ENCODE peak calls at places on chromosome 3, in nine cellular contexts. One of them, this sample, is unnamed.

GRCh38 chr3:62266668-62267283 is 106.6 kb downstream of the FEZF2 start:
- DNase-seq in fibroblast of villous mesenchyme: no peak
- DNase-seq in neural progenitor cell: no peak
- DNase-seq in cardiac fibroblast: no peak
- DNase-seq in lower lobe of right lung: no peak
- DNase-seq in GM12865: no peak
- DNase-seq in mammary epithelial cell: no peak
- DNase-seq in adrenal gland: no peak
- DNase-seq in PC-3: no peak
- DNase-seq in this sample: no peak

GRCh38 chr3:180063783-180064182 is 27.0 kb upstream of the PEX5L start:
- DNase-seq in neural progenitor cell: no peak
- DNase-seq in fibroblast of villous mesenchyme: no peak
- DNase-seq in cardiac fibroblast: no peak
- DNase-seq in GM12865: no peak
- DNase-seq in mammary epithelial cell: no peak
- DNase-seq in adrenal gland: no peak
- DNase-seq in lower lobe of right lung: no peak
- DNase-seq in PC-3: peak; percentile 93
- DNase-seq in this sample: no peak

GRCh38 chr3:44056446-44057240 is 185.0 kb upstream of the TOPAZ1 start:
- DNase-seq in PC-3: no peak
- DNase-seq in GM12865: no peak
- DNase-seq in mammary epithelial cell: no peak
- DNase-seq in lower lobe of right lung: no peak
- DNase-seq in cardiac fibroblast: no peak
- DNase-seq in fibroblast of villous mesenchyme: no peak
- DNase-seq in adrenal gland: no peak
- DNase-seq in neural progenitor cell: no peak
- DNase-seq in this sample: no peak

GRCh38 chr3:127544151-127544805 is 46.3 kb downstream of the TPRA1 start:
- DNase-seq in fibroblast of villous mesenchyme: peak; percentile 59
- DNase-seq in GM12865: peak; percentile 79
- DNase-seq in PC-3: peak; percentile 70
- DNase-seq in neural progenitor cell: peak; percentile 90
- DNase-seq in lower lobe of right lung: peak; percentile 84
- DNase-seq in mammary epithelial cell: peak; percentile 43
- DNase-seq in cardiac fibroblast: peak; percentile 75
- DNase-seq in adrenal gland: peak; percentile 67
- DNase-seq in this sample: peak; percentile 72

GRCh38 chr3:81789686-81790085 is 28.2 kb upstream of the GBE1 start:
- DNase-seq in PC-3: no peak
- DNase-seq in GM12865: peak; percentile 8
- DNase-seq in fibroblast of villous mesenchyme: no peak
- DNase-seq in cardiac fibroblast: no peak
- DNase-seq in lower lobe of right lung: no peak
- DNase-seq in mammary epithelial cell: no peak
- DNase-seq in adrenal gland: no peak
- DNase-seq in neural progenitor cell: no peak
- DNase-seq in this sample: no peak

GRCh38 chr3:178658694-178659315 is 122.6 kb downstream of the KCNMB2 start:
- DNase-seq in lower lobe of right lung: no peak
- DNase-seq in cardiac fibroblast: no peak
- DNase-seq in adrenal gland: no peak
- DNase-seq in GM12865: no peak
- DNase-seq in neural progenitor cell: no peak
- DNase-seq in mammary epithelial cell: no peak
- DNase-seq in PC-3: no peak
- DNase-seq in fibroblast of villous mesenchyme: no peak
- DNase-seq in this sample: peak; percentile 13

GRCh38 chr3:195384952-195385351 is 57.9 kb downstream of the ACAP2 start:
- DNase-seq in lower lobe of right lung: no peak
- DNase-seq in cardiac fibroblast: no peak
- DNase-seq in neural progenitor cell: no peak
- DNase-seq in PC-3: peak; percentile 37
- DNase-seq in mammary epithelial cell: no peak
- DNase-seq in adrenal gland: no peak
- DNase-seq in GM12865: no peak
- DNase-seq in fibroblast of villous mesenchyme: no peak
- DNase-seq in this sample: peak; percentile 11

GRCh38 chr3:186108106-186108940 is 566 bp downstream of the ETV5 start:
- DNase-seq in neural progenitor cell: peak; percentile 88
- DNase-seq in cardiac fibroblast: peak; percentile 71
- DNase-seq in adrenal gland: peak; percentile 54
- DNase-seq in PC-3: peak; percentile 56
- DNase-seq in lower lobe of right lung: peak; percentile 67
- DNase-seq in fibroblast of villous mesenchyme: peak; percentile 71
- DNase-seq in GM12865: peak; percentile 41
- DNase-seq in mammary epithelial cell: peak; percentile 56
- DNase-seq in this sample: peak; percentile 67

GRCh38 chr3:100777271-100777670 is 68.0 kb downstream of the TFG start:
- DNase-seq in neural progenitor cell: no peak
- DNase-seq in PC-3: peak; percentile 53
- DNase-seq in fibroblast of villous mesenchyme: peak; percentile 42
- DNase-seq in mammary epithelial cell: peak; percentile 60
- DNase-seq in GM12865: no peak
- DNase-seq in adrenal gland: no peak
- DNase-seq in cardiac fibroblast: peak; percentile 69
- DNase-seq in lower lobe of right lung: no peak
- DNase-seq in this sample: no peak

GRCh38 chr3:67460841-67461240 is 193.6 kb downstream of the SUCLG2 start:
- DNase-seq in adrenal gland: no peak
- DNase-seq in PC-3: no peak
- DNase-seq in GM12865: no peak
- DNase-seq in fibroblast of villous mesenchyme: peak; percentile 13
- DNase-seq in lower lobe of right lung: no peak
- DNase-seq in cardiac fibroblast: no peak
- DNase-seq in neural progenitor cell: no peak
- DNase-seq in mammary epithelial cell: no peak
- DNase-seq in this sample: no peak

GRCh38 chr3:154602241-154602640 is 172.3 kb upstream of the GPR149 start:
- DNase-seq in GM12865: no peak
- DNase-seq in neural progenitor cell: no peak
- DNase-seq in lower lobe of right lung: no peak
- DNase-seq in adrenal gland: no peak
- DNase-seq in fibroblast of villous mesenchyme: no peak
- DNase-seq in mammary epithelial cell: no peak
- DNase-seq in PC-3: no peak
- DNase-seq in cardiac fibroblast: no peak
- DNase-seq in this sample: no peak

GRCh38 chr3:21979706-21980105 is 228.7 kb upstream of the ZNF385D start:
- DNase-seq in mammary epithelial cell: peak; percentile 9
- DNase-seq in neural progenitor cell: no peak
- DNase-seq in GM12865: no peak
- DNase-seq in lower lobe of right lung: no peak
- DNase-seq in fibroblast of villous mesenchyme: peak; percentile 4
- DNase-seq in adrenal gland: no peak
- DNase-seq in PC-3: peak; percentile 90
- DNase-seq in cardiac fibroblast: peak; percentile 80
- DNase-seq in this sample: peak; percentile 5

GRCh38 chr3:171458056-171458856 is 1.9 kb downstream of the TNIK start:
- DNase-seq in GM12865: peak; percentile 45
- DNase-seq in cardiac fibroblast: no peak
- DNase-seq in mammary epithelial cell: no peak
- DNase-seq in PC-3: no peak
- DNase-seq in fibroblast of villous mesenchyme: no peak
- DNase-seq in lower lobe of right lung: no peak
- DNase-seq in neural progenitor cell: peak; percentile 43
- DNase-seq in adrenal gland: no peak
- DNase-seq in this sample: no peak

DNA sequence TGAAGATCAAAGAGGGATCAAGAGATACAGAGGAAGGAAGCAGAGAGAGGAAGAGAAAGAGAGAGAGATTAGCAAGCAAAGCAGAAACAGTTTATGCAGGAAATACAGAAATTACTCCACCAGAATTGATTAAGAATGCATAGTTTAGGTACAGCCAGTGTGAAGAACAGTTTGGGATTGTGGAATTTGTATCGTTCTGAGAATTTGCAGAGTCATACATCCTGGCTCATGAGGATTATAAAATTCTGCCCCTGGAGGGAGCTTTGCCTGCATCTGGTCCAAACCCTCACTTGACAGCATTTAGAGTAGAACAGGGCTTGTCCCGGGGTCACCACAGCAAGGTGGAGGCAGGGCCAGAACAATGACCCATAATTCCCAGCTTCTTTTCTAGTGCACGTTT is 44.1 kb downstream of the MASP1 start:
- DNase-seq in fibroblast of villous mesenchyme: peak; percentile 16
- DNase-seq in adrenal gland: no peak
- DNase-seq in PC-3: no peak
- DNase-seq in neural progenitor cell: no peak
- DNase-seq in GM12865: no peak
- DNase-seq in cardiac fibroblast: peak; percentile 9
- DNase-seq in mammary epithelial cell: no peak
- DNase-seq in lower lobe of right lung: no peak
- DNase-seq in this sample: no peak
- H3K4me3 ChIP-seq in fibroblast of villous mesenchyme: no peak overlapping the region
- H3K4me3 ChIP-seq in adrenal gland: no peak overlapping the region
- H3K4me3 ChIP-seq in PC-3: no peak overlapping the region
- H3K4me3 ChIP-seq in neural progenitor cell: no peak overlapping the region
- H3K4me3 ChIP-seq in GM12865: no peak overlapping the region
- H3K4me3 ChIP-seq in cardiac fibroblast: no peak overlapping the region
- H3K4me3 ChIP-seq in mammary epithelial cell: no peak overlapping the region
- H3K4me3 ChIP-seq in lower lobe of right lung: no peak overlapping the region
- H3K4me3 ChIP-seq in this sample: no peak overlapping the region

GRCh38 chr3:65245133-65246076 is 557.6 kb upstream of the ADAMTS9 start:
- DNase-seq in PC-3: no peak
- DNase-seq in GM12865: no peak
- DNase-seq in neural progenitor cell: no peak
- DNase-seq in adrenal gland: no peak
- DNase-seq in fibroblast of villous mesenchyme: peak; percentile 20
- DNase-seq in lower lobe of right lung: no peak
- DNase-seq in mammary epithelial cell: peak; percentile 18
- DNase-seq in cardiac fibroblast: peak; percentile 45
- DNase-seq in this sample: peak; percentile 48
- TF ChIP-seq CTCF in PC-3: peak; percentile 26
- TF ChIP-seq CTCF in GM12865: no peak
- TF ChIP-seq CTCF in neural progenitor cell: peak; percentile 39
- TF ChIP-seq CTCF in adrenal gland: peak; percentile 21
- TF ChIP-seq CTCF in fibroblast of villous mesenchyme: peak; percentile 41
- TF ChIP-seq CTCF in lower lobe of right lung: peak; percentile 39
- TF ChIP-seq CTCF in mammary epithelial cell: peak; percentile 52
- TF ChIP-seq CTCF in cardiac fibroblast: peak; percentile 34
- TF ChIP-seq CTCF in this sample: peak; percentile 49

GRCh38 chr3:131217296-131217741 is 164.3 kb upstream of the NUDT16 start:
- DNase-seq in lower lobe of right lung: no peak
- DNase-seq in fibroblast of villous mesenchyme: peak; percentile 38
- DNase-seq in mammary epithelial cell: peak; percentile 50
- DNase-seq in cardiac fibroblast: peak; percentile 69
- DNase-seq in GM12865: no peak
- DNase-seq in neural progenitor cell: no peak
- DNase-seq in adrenal gland: peak; percentile 61
- DNase-seq in PC-3: peak; percentile 92
- DNase-seq in this sample: peak; percentile 73
- H3K4me3 ChIP-seq in lower lobe of right lung: no peak overlapping the region
- H3K4me3 ChIP-seq in fibroblast of villous mesenchyme: no peak overlapping the region
- H3K4me3 ChIP-seq in mammary epithelial cell: no peak overlapping the region
- H3K4me3 ChIP-seq in cardiac fibroblast: no peak overlapping the region
- H3K4me3 ChIP-seq in GM12865: no peak overlapping the region
- H3K4me3 ChIP-seq in neural progenitor cell: no peak overlapping the region
- H3K4me3 ChIP-seq in adrenal gland: peak overlapping the region; percentile 28
- H3K4me3 ChIP-seq in PC-3: peak overlapping the region; percentile 50
- H3K4me3 ChIP-seq in this sample: peak overlapping the region; percentile 24

GRCh38 chr3:38657369-38657768 is 7.9 kb upstream of the SCN5A start:
- DNase-seq in mammary epithelial cell: no peak
- DNase-seq in adrenal gland: no peak
- DNase-seq in PC-3: no peak
- DNase-seq in neural progenitor cell: no peak
- DNase-seq in fibroblast of villous mesenchyme: no peak
- DNase-seq in lower lobe of right lung: no peak
- DNase-seq in GM12865: no peak
- DNase-seq in cardiac fibroblast: no peak
- DNase-seq in this sample: no peak

GRCh38 chr3:38658886-38659285 is 9.4 kb upstream of the SCN5A start:
- DNase-seq in neural progenitor cell: peak; percentile 51
- DNase-seq in GM12865: no peak
- DNase-seq in PC-3: no peak
- DNase-seq in adrenal gland: no peak
- DNase-seq in lower lobe of right lung: no peak
- DNase-seq in cardiac fibroblast: no peak
- DNase-seq in mammary epithelial cell: no peak
- DNase-seq in fibroblast of villous mesenchyme: no peak
- DNase-seq in this sample: no peak

DNA sequence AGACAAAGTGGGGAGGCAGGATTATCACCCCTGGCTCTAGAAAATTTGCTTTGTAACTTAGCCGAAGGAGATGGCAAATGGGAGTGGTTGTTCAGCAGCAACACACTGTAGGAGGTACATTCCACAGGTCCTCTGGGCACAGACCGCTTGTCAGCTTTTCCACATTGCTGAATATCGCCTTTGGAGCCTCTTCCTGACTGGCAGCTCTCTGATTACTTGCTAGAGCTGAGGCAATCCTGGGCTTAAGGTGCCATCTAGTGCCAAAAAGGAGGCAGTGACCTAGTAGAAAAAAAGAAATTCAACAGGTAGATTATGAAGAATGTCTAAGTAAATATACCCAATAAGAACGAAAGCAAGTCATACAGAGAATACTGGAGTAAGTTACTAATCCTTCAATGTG is 13.1 kb upstream of the SCN5A start:
- DNase-seq in fibroblast of villous mesenchyme: peak; percentile 40
- DNase-seq in GM12865: peak; percentile 41
- DNase-seq in adrenal gland: no peak
- DNase-seq in neural progenitor cell: peak; percentile 77
- DNase-seq in cardiac fibroblast: peak; percentile 61
- DNase-seq in PC-3: peak; percentile 84
- DNase-seq in lower lobe of right lung: no peak
- DNase-seq in mammary epithelial cell: peak; percentile 57
- DNase-seq in this sample: peak; percentile 57
- TF ChIP-seq CTCF in fibroblast of villous mesenchyme: peak; percentile 53
- TF ChIP-seq CTCF in GM12865: peak; percentile 18
- TF ChIP-seq CTCF in adrenal gland: no peak
- TF ChIP-seq CTCF in neural progenitor cell: peak; percentile 81
- TF ChIP-seq CTCF in cardiac fibroblast: peak; percentile 40
- TF ChIP-seq CTCF in PC-3: peak; percentile 91
- TF ChIP-seq CTCF in lower lobe of right lung: no peak
- TF ChIP-seq CTCF in mammary epithelial cell: peak; percentile 84
- TF ChIP-seq CTCF in this sample: peak; percentile 47

DNA sequence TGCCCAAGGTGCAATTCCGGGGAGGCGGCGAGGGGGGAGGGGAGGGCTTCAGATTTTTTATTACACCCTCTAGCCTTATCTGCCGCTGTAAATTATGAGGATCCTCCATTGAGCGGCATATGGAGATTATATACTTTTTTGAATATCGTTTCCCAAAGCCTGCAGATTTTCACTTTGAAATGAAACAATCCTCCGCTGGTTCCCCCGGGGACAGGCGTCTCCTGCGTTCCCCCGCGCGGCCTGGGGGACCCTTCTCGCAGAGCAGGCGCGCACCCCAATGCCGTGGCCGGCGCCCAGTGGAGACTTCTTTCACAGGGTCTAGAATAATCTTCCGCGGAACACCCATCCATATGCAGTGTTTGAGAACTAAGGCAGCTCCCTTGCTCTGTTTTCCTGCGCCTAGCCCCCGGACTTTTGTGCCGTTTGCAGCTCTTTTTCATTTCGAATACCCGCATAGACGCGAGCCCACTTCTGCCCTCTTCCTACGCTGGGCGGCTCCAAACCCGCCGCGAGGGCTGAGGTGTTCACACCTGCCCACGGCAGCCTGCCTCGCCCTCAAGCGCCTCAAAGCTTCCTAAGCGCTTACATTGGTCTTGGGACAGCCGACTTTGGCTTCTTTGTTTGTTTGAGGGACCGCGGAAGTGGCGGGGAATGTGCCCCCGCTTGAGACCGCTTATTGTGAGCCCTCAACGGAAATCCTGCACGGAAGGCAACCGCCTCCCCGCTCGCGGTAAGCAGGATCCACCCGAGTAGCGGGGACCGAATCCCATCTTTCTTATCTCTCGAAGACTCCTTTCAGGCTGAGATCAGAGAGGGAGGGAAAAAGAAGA is 7.5 kb downstream of the SOX14 start:
- DNase-seq in neural progenitor cell: peak; percentile 69
- DNase-seq in lower lobe of right lung: no peak
- DNase-seq in PC-3: no peak
- DNase-seq in GM12865: no peak
- DNase-seq in cardiac fibroblast: no peak
- DNase-seq in adrenal gland: no peak
- DNase-seq in fibroblast of villous mesenchyme: no peak
- DNase-seq in mammary epithelial cell: no peak
- DNase-seq in this sample: no peak
- H3K4me3 ChIP-seq in neural progenitor cell: peak overlapping the region; percentile 30
- H3K4me3 ChIP-seq in lower lobe of right lung: peak overlapping the region; percentile 33
- H3K4me3 ChIP-seq in PC-3: no peak overlapping the region
- H3K4me3 ChIP-seq in GM12865: no peak overlapping the region
- H3K4me3 ChIP-seq in cardiac fibroblast: no peak overlapping the region
- H3K4me3 ChIP-seq in adrenal gland: peak overlapping the region; percentile 41
- H3K4me3 ChIP-seq in fibroblast of villous mesenchyme: no peak overlapping the region
- H3K4me3 ChIP-seq in mammary epithelial cell: no peak overlapping the region
- H3K4me3 ChIP-seq in this sample: no peak overlapping the region